ENCODE peak calls at places on chromosomes 7 and 10, in eight cellular contexts. R, T, D, I, S, J, E and Z are unnamed samples.

GRCh38 chr10:34124522-34125035 is 690.5 kb downstream of the PARD3 start:
- DNase-seq in S (no peak), J (no peak), T (no peak), R (no peak), E (peak), I (no peak), D (no peak), Z (no peak)

GRCh38 chr7:102061981-102062390 is 224.7 kb upstream of the SH2B2 start:
- DNase-seq in I (no peak), J (peak), E (no peak), S (no peak), T (no peak), R (no peak), D (no peak), Z (no peak)

GRCh38 chr10:3714526-3714925 is 70.5 kb downstream of the KLF6 start:
- DNase-seq in R (no peak), T (no peak), D (no peak), E (no peak), S (no peak), J (no peak), I (no peak), Z (no peak)

GRCh38 chr10:88886557-88886956 is 6.5 kb downstream of the STAMBPL1 start:
- DNase-seq in J (no peak), S (no peak), R (no peak), I (no peak), D (no peak), T (no peak), E (peak), Z (no peak)

GRCh38 chr7:25149844-25150243 is 24.8 kb upstream of the CYCS start:
- DNase-seq in D (no peak), R (no peak), I (no peak), E (no peak), T (peak), J (no peak), S (no peak), Z (no peak)

GRCh38 chr10:46520941-46521340 is 35.5 kb downstream of the GPRIN2 start:
- DNase-seq in I (peak), R (no peak), T (no peak), J (peak), E (peak), S (peak), D (no peak), Z (no peak)

GRCh38 chr10:98208925-98209324 is 59.1 kb downstream of the LOXL4 start:
- DNase-seq in E (no peak), I (no peak), D (no peak), T (no peak), S (no peak), J (no peak), R (no peak), Z (no peak)

GRCh38 chr7:134562136-134562535 is 13.2 kb downstream of the AKR1B15 start:
- DNase-seq in R (no peak), J (no peak), D (no peak), S (no peak), T (no peak), I (no peak), E (peak), Z (no peak)

GRCh38 chr10:68566955-68567354 is 6.8 kb downstream of the TET1 start:
- DNase-seq in E (peak), R (no peak), J (no peak), D (no peak), S (no peak), I (no peak), T (no peak), Z (no peak)

GRCh38 chr10:101829561-101830315 is 11.5 kb upstream of the OGA start:
- DNase-seq in J (peak), I (peak), T (peak), D (peak), S (peak), R (peak), E (peak), Z (peak)

GRCh38 chr10:44968887-44969400 is 9.3 kb downstream of the RASSF4 start:
- DNase-seq in D (no peak), R (no peak), I (no peak), E (no peak), T (no peak), J (no peak), S (no peak), Z (no peak)

GRCh38 chr10:99775850-99776249 is 6.6 kb upstream of the ABCC2 start:
- DNase-seq in J (no peak), E (peak), S (no peak), D (no peak), I (no peak), T (no peak), R (no peak), Z (no peak)

GRCh38 chr10:52308251-52309031 is 5.6 kb upstream of the DKK1 start:
- DNase-seq in T (peak), E (peak), D (no peak), S (peak), R (no peak), I (peak), J (peak), Z (peak)

GRCh38 chr7:17311952-17312351 is 13.5 kb downstream of the AHR start:
- DNase-seq in I (no peak), D (no peak), E (no peak), S (no peak), T (peak), R (no peak), J (no peak), Z (no peak)

GRCh38 chr10:111983970-111984525 is 199.5 kb downstream of the GPAM start:
- DNase-seq in R (no peak), D (no peak), E (no peak), S (no peak), T (no peak), J (no peak), I (no peak), Z (no peak)

GRCh38 chr7:17307969-17308648 is 9.7 kb downstream of the AHR start:
- DNase-seq in D (no peak), J (no peak), T (no peak), S (no peak), R (no peak), E (no peak), I (no peak), Z (no peak)

GRCh38 chr7:143408686-143409551 is at the start of gene EPHA1:
- DNase-seq in R (peak), D (peak), T (peak), J (peak), I (peak), E (no peak), S (peak), Z (no peak)

GRCh38 chr10:121994429-121994881 is 5.5 kb downstream of the TACC2 start:
- DNase-seq in T (peak), S (peak), R (no peak), J (no peak), E (no peak), D (no peak), I (peak), Z (peak)

GRCh38 chr10:14259696-14260595 is 70.8 kb downstream of the FRMD4A start:
- DNase-seq in J (no peak), S (no peak), I (no peak), E (peak), R (no peak), T (no peak), D (no peak), Z (no peak)

GRCh38 chr10:14261341-14261740 is 69.4 kb downstream of the FRMD4A start:
- DNase-seq in S (no peak), R (no peak), D (no peak), I (no peak), E (no peak), T (no peak), J (no peak), Z (no peak)

GRCh38 chr10:14265709-14266108 is 65.0 kb downstream of the FRMD4A start:
- DNase-seq in D (no peak), J (no peak), S (no peak), R (no peak), T (no peak), E (no peak), I (no peak), Z (no peak)

DNA sequence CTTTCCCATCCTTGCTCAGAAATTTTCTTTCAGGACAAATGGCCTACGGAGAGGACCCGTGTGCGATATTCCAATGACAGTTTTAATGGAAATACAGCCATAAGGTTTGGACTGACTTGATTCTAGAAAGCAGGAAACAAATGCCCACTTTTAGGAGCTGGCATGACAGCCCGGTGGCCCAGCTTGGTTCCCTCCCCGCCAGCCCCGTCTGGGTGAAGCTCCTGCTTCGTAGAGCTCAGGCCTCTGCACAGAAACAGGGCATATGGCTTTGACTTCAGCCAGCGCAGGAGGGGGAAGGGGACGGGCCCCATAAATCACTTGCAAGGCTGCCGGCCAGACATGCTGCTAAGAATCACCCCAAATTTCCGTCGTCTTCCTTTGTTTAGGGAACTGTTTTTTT is 67.7 kb downstream of the FRMD4A start:
- DNase-seq in S (no peak), E (no peak), D (no peak), I (no peak), T (no peak), J (no peak), R (no peak), Z (no peak)
- H3K4me3 ChIP-seq in S (no peak), E (no peak), D (no peak), I (no peak), T (no peak), J (no peak), R (no peak), Z (no peak)

DNA sequence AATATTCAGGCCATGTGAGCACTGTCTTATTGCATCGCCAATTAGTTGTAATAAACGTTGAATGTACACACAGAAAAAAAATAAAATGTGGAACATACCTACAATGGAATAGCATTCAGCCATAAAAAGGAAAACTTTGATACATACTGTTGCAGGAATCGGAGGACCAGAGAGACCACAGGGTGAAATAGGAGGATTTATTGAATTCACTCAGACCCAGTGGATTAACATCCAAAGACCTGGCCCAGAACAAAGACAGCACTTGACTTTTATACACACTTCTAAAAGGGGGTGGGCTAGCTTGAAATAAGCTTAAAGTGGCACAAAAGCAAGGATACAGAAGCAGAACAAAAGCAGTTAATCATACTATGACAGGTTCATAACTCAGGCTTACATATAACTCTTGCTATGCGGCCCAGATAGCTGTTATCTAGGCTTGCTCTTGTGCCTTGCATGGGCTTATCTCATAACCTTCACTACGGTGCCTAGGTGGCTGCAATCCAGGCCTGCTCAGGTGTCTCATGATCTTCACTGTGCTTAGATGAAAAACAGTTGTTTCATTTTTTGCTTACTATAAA is 292.2 kb upstream of the TAC1 start:
- DNase-seq in I (no peak), R (no peak), E (no peak), J (no peak), T (peak), S (no peak), D (no peak), Z (no peak)
- H3K4me3 ChIP-seq in I (no peak), R (no peak), E (no peak), J (no peak), T (no peak), S (no peak), D (no peak), Z (no peak)

DNA sequence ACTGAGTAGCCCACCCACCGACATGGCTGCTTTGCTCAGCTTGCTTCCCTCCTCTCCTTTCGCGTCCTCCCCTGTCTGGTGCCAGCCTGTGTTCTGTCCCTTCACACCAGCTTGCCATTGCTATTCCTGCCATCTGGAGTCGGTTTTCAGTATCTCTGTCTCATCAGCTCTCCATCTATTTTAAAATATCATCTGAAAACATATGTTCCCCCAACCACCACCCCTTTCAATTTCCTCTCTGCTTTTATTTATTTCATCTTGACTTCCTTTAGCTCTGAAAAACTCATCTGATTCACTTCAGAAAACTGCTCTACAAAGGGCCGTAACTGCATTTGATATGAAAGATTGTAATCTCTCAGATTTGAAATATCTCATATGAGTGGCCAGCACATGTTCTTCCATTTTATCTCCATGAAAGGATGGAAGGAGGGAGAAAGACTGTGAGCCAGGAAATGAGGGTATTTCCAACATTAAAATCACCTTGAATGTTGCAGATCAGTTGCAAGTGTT is 202.2 kb upstream of the NEBL start:
- DNase-seq in T (no peak), I (no peak), J (no peak), D (no peak), S (no peak), E (peak), R (no peak), Z (no peak)
- H3K4me3 ChIP-seq in T (no peak), I (no peak), J (no peak), D (no peak), S (no peak), E (no peak), R (no peak), Z (no peak)

DNA sequence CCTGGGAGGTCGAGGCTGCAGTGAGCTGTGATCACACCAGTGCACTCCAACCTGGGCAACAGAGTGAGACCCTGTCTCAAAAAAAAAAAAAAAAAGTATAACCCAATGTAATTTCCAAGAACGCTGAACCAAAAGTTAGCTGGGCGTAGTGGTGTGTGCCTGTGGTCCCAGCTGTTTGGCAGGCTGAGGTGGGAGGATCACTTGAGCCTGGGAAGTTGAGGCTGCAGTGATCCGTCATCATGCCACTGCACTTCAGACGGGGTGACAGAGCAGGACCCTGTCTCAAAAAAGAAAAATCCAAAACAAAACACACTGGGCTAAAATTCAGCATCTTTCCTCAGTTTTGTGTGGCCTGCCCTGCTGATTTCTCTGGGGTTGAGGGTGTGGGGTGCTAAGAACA is 21.1 kb downstream of the HNRNPA2B1 start:
- DNase-seq in I (no peak), J (no peak), D (no peak), R (no peak), S (no peak), E (no peak), T (no peak), Z (no peak)
- H3K4me3 ChIP-seq in I (no peak), J (no peak), D (no peak), R (no peak), S (no peak), E (no peak), T (no peak), Z (no peak)